ENCODE peak calls at places on chromosomes 2 and 18, in eight cellular contexts. One of them, this sample, is unnamed.

GRCh38 chr2:238725298-238725697 is 122.6 kb upstream of the TWIST2 start:
- DNase-seq in posterior vena cava: no peak
- DNase-seq in naive B cell: no peak
- DNase-seq in brain microvascular endothelial cell: no peak
- DNase-seq in HL-60: no peak
- DNase-seq in HEK293T: no peak
- DNase-seq in tibial artery: no peak
- DNase-seq in cardiac muscle cell: no peak
- DNase-seq in this sample: no peak

GRCh38 chr2:58539973-58540372 is 298.8 kb upstream of the FANCL start:
- DNase-seq in posterior vena cava: no peak
- DNase-seq in naive B cell: no peak
- DNase-seq in brain microvascular endothelial cell: no peak
- DNase-seq in HL-60: no peak
- DNase-seq in HEK293T: peak; percentile 22
- DNase-seq in tibial artery: no peak
- DNase-seq in cardiac muscle cell: no peak
- DNase-seq in this sample: no peak

GRCh38 chr2:200931227-200931626 is 32.2 kb downstream of the ORC2 start:
- DNase-seq in posterior vena cava: no peak
- DNase-seq in naive B cell: no peak
- DNase-seq in brain microvascular endothelial cell: no peak
- DNase-seq in HL-60: peak; percentile 39
- DNase-seq in HEK293T: no peak
- DNase-seq in tibial artery: no peak
- DNase-seq in cardiac muscle cell: peak; percentile 41
- DNase-seq in this sample: no peak

GRCh38 chr2:176612736-176613135 is 343.5 kb downstream of the MTX2 start:
- DNase-seq in posterior vena cava: no peak
- DNase-seq in naive B cell: no peak
- DNase-seq in brain microvascular endothelial cell: peak; percentile 14
- DNase-seq in HL-60: no peak
- DNase-seq in HEK293T: no peak
- DNase-seq in tibial artery: no peak
- DNase-seq in cardiac muscle cell: peak; percentile 13
- DNase-seq in this sample: no peak

GRCh38 chr2:74507926-74508520 is 528 bp upstream of the PCGF1 start:
- DNase-seq in posterior vena cava: peak; percentile 83
- DNase-seq in naive B cell: no peak
- DNase-seq in brain microvascular endothelial cell: no peak
- DNase-seq in HL-60: no peak
- DNase-seq in HEK293T: peak; percentile 39
- DNase-seq in tibial artery: peak; percentile 65
- DNase-seq in cardiac muscle cell: peak; percentile 58
- DNase-seq in this sample: no peak

GRCh38 chr2:62473428-62473827 is 32.6 kb downstream of the TMEM17 start:
- DNase-seq in posterior vena cava: no peak
- DNase-seq in naive B cell: no peak
- DNase-seq in brain microvascular endothelial cell: no peak
- DNase-seq in HL-60: no peak
- DNase-seq in HEK293T: no peak
- DNase-seq in tibial artery: no peak
- DNase-seq in cardiac muscle cell: no peak
- DNase-seq in this sample: no peak

GRCh38 chr18:54852780-54853675 is 24.8 kb downstream of the RAB27B start:
- DNase-seq in posterior vena cava: no peak
- DNase-seq in naive B cell: no peak
- DNase-seq in brain microvascular endothelial cell: no peak
- DNase-seq in HL-60: no peak
- DNase-seq in HEK293T: no peak
- DNase-seq in tibial artery: no peak
- DNase-seq in cardiac muscle cell: peak; percentile 67
- DNase-seq in this sample: no peak

GRCh38 chr2:235347691-235348090 is 146.2 kb upstream of the AGAP1 start:
- DNase-seq in posterior vena cava: no peak
- DNase-seq in naive B cell: no peak
- DNase-seq in brain microvascular endothelial cell: peak; percentile 90
- DNase-seq in HL-60: no peak
- DNase-seq in HEK293T: no peak
- DNase-seq in tibial artery: no peak
- DNase-seq in cardiac muscle cell: peak; percentile 73
- DNase-seq in this sample: no peak

GRCh38 chr2:24509425-24509824 is 18.4 kb downstream of the NCOA1 start:
- DNase-seq in posterior vena cava: no peak
- DNase-seq in naive B cell: no peak
- DNase-seq in brain microvascular endothelial cell: no peak
- DNase-seq in HL-60: no peak
- DNase-seq in HEK293T: no peak
- DNase-seq in tibial artery: no peak
- DNase-seq in cardiac muscle cell: no peak
- DNase-seq in this sample: no peak

GRCh38 chr2:216909541-216910175 is 49.8 kb upstream of the TNP1 start:
- DNase-seq in posterior vena cava: no peak
- DNase-seq in naive B cell: no peak
- DNase-seq in brain microvascular endothelial cell: no peak
- DNase-seq in HL-60: no peak
- DNase-seq in HEK293T: no peak
- DNase-seq in tibial artery: no peak
- DNase-seq in cardiac muscle cell: no peak
- DNase-seq in this sample: no peak

GRCh38 chr2:105299290-105299689 is 30.2 kb downstream of the TGFBRAP1 start:
- DNase-seq in posterior vena cava: no peak
- DNase-seq in naive B cell: no peak
- DNase-seq in brain microvascular endothelial cell: no peak
- DNase-seq in HL-60: no peak
- DNase-seq in HEK293T: peak; percentile 19
- DNase-seq in tibial artery: no peak
- DNase-seq in cardiac muscle cell: no peak
- DNase-seq in this sample: no peak

GRCh38 chr2:185787530-185788145 is 49.0 kb downstream of the FSIP2 start:
- DNase-seq in posterior vena cava: no peak
- DNase-seq in naive B cell: no peak
- DNase-seq in brain microvascular endothelial cell: no peak
- DNase-seq in HL-60: no peak
- DNase-seq in HEK293T: no peak
- DNase-seq in tibial artery: no peak
- DNase-seq in cardiac muscle cell: peak; percentile 3
- DNase-seq in this sample: no peak

GRCh38 chr2:3972377-3972776 is 269.0 kb downstream of the DCDC2C start:
- DNase-seq in posterior vena cava: no peak
- DNase-seq in naive B cell: no peak
- DNase-seq in brain microvascular endothelial cell: no peak
- DNase-seq in HL-60: no peak
- DNase-seq in HEK293T: no peak
- DNase-seq in tibial artery: no peak
- DNase-seq in cardiac muscle cell: no peak
- DNase-seq in this sample: no peak

This sample was measured in CD14-positive monocyte.